ENCODE peak calls at places on chromosomes 16 and 17, in five cellular contexts. C is pancreas, O is GM12865, W is activated gamma-delta T cell treated with Interleukin-2 at 50 U/mL for 16 hours, E is HFFc6. L is an unnamed sample.

GRCh38 chr17:16462070-16462864 is 29.7 kb downstream of the LRRC75A start:
- DNase-seq in E (no peak), W (no peak), C (no peak), O (no peak), L (no peak)

GRCh38 chr17:57340160-57340981 is 84.0 kb downstream of the MSI2 start:
- DNase-seq in C (no peak), O (no peak), E (no peak), W (no peak), L (no peak)

GRCh38 chr16:31706318-31706717 is 167.3 kb upstream of the ZNF267 start:
- DNase-seq in E (no peak), C (no peak), O (no peak), W (no peak), L (no peak)

GRCh38 chr16:73037845-73038570 is 9.9 kb downstream of the ZFHX3 start:
- DNase-seq in O (no peak), C (no peak), E (no peak), W (no peak), L (no peak)

GRCh38 chr17:600576-601301 is 113.9 kb downstream of the VPS53 start:
- DNase-seq in E (peak), O (no peak), C (no peak), W (no peak), L (no peak)

GRCh38 chr16:14121135-14121534 is 50.0 kb downstream of the MRTFB start:
- DNase-seq in W (no peak), C (no peak), E (no peak), O (no peak), L (no peak)

GRCh38 chr17:68197997-68198930 is 49.6 kb upstream of the AMZ2 start:
- DNase-seq in C (no peak), W (no peak), O (no peak), E (no peak), L (no peak)

GRCh38 chr16:79269211-79269863 is 331.2 kb downstream of the MAF start:
- DNase-seq in E (no peak), O (peak), C (no peak), W (no peak), L (no peak)

GRCh38 chr17:45222273-45222993 is 748 bp downstream of the FMNL1 start:
- DNase-seq in W (peak), E (no peak), O (peak), C (no peak), L (no peak)

GRCh38 chr17:45231481-45232116 is 9.9 kb downstream of the FMNL1 start:
- DNase-seq in O (peak), W (peak), E (no peak), C (no peak), L (peak)

GRCh38 chr16:13313351-13313750 is 412.0 kb downstream of the SHISA9 start:
- DNase-seq in E (no peak), O (no peak), C (no peak), W (no peak), L (no peak)

L was measured in left colon.